ENCODE peak calls at places on chromosome 5, in four cellular contexts. M is GM12878, Y is SK-N-SH, Z is HepG2. E is an unnamed sample.

GRCh38 chr5:64384761-64385160 is 121.1 kb upstream of the RGS7BP start:
- DNase-seq in Y (peak), Z (peak), M (no peak), E (peak)

GRCh38 chr5:68648944-68649874 is 433.7 kb downstream of the PIK3R1 start:
- DNase-seq in Z (no peak), Y (no peak), M (no peak), E (no peak)

GRCh38 chr5:90615355-90615754 is 56.8 kb downstream of the ADGRV1 start:
- DNase-seq in Z (no peak), Y (no peak), M (no peak), E (no peak)

GRCh38 chr5:81422671-81423070 is 28.7 kb upstream of the ACOT12 start:
- DNase-seq in Y (no peak), Z (peak), M (no peak), E (peak)

GRCh38 chr5:69238760-69239251 is 4.1 kb downstream of the CDK7 start:
- DNase-seq in M (no peak), Y (no peak), Z (no peak), E (peak)

GRCh38 chr5:126351138-126351537 is 72.1 kb upstream of the GRAMD2B start:
- DNase-seq in Y (no peak), Z (no peak), M (no peak), E (no peak)

GRCh38 chr5:36066001-36066539 is 612 bp downstream of the UGT3A2 start:
- DNase-seq in M (no peak), Y (no peak), Z (no peak), E (no peak)

GRCh38 chr5:12901696-12902095 is 997.5 kb upstream of the CTNND2 start:
- DNase-seq in Y (no peak), M (no peak), Z (no peak), E (no peak)

GRCh38 chr5:81232449-81233079 is 558 bp upstream of the CKMT2 start:
- DNase-seq in M (no peak), Y (no peak), Z (peak), E (no peak)

GRCh38 chr5:65620021-65620420 is 4.1 kb downstream of the TRIM23 start:
- DNase-seq in Z (no peak), M (no peak), Y (no peak), E (no peak)
- TF ChIP-seq PBX3 in Z (no peak), M (no peak), Y (no peak), E (no peak)

GRCh38 chr5:62265648-62266112 is 40.3 kb upstream of the KIF2A start:
- DNase-seq in Z (no peak), Y (no peak), M (no peak), E (no peak)

GRCh38 chr5:62266573-62266972 is 39.4 kb upstream of the KIF2A start:
- DNase-seq in M (no peak), Z (no peak), Y (no peak), E (no peak)

GRCh38 chr5:62271370-62271769 is 34.6 kb upstream of the KIF2A start:
- DNase-seq in M (no peak), Z (no peak), Y (no peak), E (no peak)

GRCh38 chr5:62268792-62269191 is 37.2 kb upstream of the KIF2A start:
- DNase-seq in Y (no peak), M (no peak), Z (no peak), E (no peak)

GRCh38 chr5:62268239-62268638 is 37.8 kb upstream of the KIF2A start:
- DNase-seq in Z (peak), Y (no peak), M (peak), E (peak)
- TF ChIP-seq PBX3 in Z (no peak), Y (no peak), M (no peak), E (no peak)

DNA sequence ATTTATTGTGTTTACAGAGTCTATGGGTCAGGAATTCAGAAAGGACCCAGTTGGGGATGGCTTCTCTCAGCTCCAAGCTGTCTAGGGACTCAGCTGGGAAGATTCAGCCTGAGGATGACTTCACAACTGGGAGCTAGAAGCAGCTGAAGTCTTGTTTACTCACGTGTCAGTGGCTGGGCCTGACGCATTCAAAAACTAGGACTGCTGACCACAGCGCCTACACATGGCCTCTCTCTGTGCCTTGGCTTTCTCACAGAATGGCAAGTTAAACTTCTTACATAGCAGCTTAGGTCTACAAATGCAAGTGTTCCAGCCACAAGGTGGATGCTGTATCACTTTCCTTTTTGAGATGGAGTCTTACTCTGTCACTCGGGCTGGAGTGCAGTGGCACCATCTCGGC is 16.3 kb upstream of the PPP2CA start:
- DNase-seq in M (no peak), Z (peak), Y (no peak), E (peak)
- TF ChIP-seq PBX3 in M (no peak), Z (no peak), Y (no peak), E (no peak)

GRCh38 chr5:159758189-159758588 is 158.1 kb upstream of the ADRA1B start:
- DNase-seq in M (no peak), Z (no peak), Y (no peak), E (no peak)

GRCh38 chr5:159762921-159763320 is 153.4 kb upstream of the ADRA1B start:
- DNase-seq in Z (no peak), M (no peak), Y (no peak), E (no peak)

GRCh38 chr5:159764283-159764927 is 151.9 kb upstream of the ADRA1B start:
- DNase-seq in Z (no peak), M (no peak), Y (no peak), E (no peak)

GRCh38 chr5:159763564-159763963 is 152.7 kb upstream of the ADRA1B start:
- DNase-seq in Z (no peak), Y (no peak), M (no peak), E (no peak)

GRCh38 chr5:159759791-159760300 is 156.4 kb upstream of the ADRA1B start:
- DNase-seq in M (no peak), Y (no peak), Z (no peak), E (no peak)
- TF ChIP-seq PBX3 in M (no peak), Y (no peak), Z (no peak), E (no peak)

GRCh38 chr5:108148715-108149139 is 233.2 kb downstream of the FBXL17 start:
- DNase-seq in Y (peak), M (no peak), Z (peak), E (peak)

GRCh38 chr5:108146222-108146621 is 235.7 kb downstream of the FBXL17 start:
- DNase-seq in Z (no peak), M (no peak), Y (no peak), E (no peak)

GRCh38 chr5:108144332-108144731 is 237.6 kb downstream of the FBXL17 start:
- DNase-seq in M (no peak), Z (no peak), Y (no peak), E (no peak)

GRCh38 chr5:108141676-108142075 is 240.2 kb downstream of the FBXL17 start:
- DNase-seq in Y (no peak), Z (no peak), M (no peak), E (no peak)

DNA sequence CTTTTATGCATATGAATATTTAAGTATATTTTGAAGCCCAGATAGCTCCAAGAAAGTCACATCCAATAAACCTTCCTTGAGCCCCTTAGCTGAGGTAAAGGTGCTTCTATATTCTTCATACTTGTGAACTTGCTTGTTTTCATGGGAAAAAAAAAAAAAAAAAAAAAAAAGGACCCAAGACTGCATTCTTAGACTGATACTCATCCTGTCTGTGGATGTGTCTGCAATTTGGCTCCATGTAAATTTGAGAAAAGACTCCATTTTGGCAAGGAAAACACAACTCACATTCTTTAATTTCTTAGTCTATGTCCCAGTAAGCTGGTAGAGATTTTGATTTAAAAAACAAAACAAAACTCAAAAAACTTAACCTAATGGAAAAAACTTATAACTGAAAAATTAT is 238.3 kb downstream of the FBXL17 start:
- DNase-seq in M (no peak), Y (no peak), Z (no peak), E (no peak)
- TF ChIP-seq PBX3 in M (no peak), Y (no peak), Z (no peak), E (no peak)

GRCh38 chr5:98314262-98314661 is 459.2 kb upstream of the RGMB start:
- DNase-seq in Y (no peak), Z (no peak), M (no peak), E (no peak)

GRCh38 chr5:98307811-98308210 is 465.7 kb upstream of the RGMB start:
- DNase-seq in Y (no peak), Z (no peak), M (no peak), E (no peak)

GRCh38 chr5:98308960-98309359 is 464.5 kb upstream of the RGMB start:
- DNase-seq in Z (no peak), Y (no peak), M (no peak), E (no peak)

GRCh38 chr5:98308231-98308630 is 465.2 kb upstream of the RGMB start:
- DNase-seq in M (no peak), Z (no peak), Y (no peak), E (no peak)

DNA sequence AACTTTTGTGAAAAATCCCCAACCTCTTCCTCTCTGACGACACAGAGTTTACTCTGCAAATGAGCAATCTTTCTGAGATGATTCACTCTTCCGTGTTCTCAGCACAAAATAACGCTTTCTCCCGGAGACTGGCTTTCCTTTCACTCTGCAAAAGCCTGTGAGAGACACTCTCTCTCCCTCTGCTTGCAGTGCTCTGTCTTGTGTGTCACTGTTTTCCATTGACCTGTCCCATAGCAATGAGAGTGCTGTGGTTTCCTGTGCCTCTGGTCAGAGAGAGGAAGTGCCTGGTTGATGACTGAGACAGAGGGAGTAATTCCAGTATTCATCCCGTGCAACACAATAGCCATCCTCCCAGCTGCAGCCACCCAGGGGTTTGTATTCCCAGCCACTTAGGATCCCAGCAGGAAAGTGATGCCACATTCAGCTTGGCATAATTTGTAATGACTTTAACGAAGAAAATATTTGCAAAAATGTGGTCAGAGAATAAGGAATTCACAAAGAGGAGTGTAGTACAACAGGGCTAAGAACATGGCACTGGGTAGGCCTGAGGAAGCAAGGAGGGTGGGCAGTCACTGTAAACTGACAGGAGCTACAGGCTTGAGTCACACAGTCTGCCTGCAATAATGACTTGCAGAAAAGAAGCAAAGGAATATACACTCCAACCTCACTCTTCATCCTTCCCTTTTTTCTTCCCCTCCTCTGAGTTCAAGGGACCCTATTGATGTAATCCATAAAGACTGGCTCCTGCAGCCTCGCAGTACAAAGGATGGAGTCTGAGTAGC is 463.5 kb upstream of the RGMB start:
- DNase-seq in M (peak), Y (no peak), Z (peak), E (peak)
- TF ChIP-seq PBX3 in M (no peak), Y (peak), Z (no peak), E (no peak)

GRCh38 chr5:106843812-106844416 is 826.8 kb downstream of the EFNA5 start:
- DNase-seq in Z (no peak), M (no peak), Y (no peak), E (peak)
- TF ChIP-seq PBX3 in Z (no peak), M (no peak), Y (no peak), E (no peak)

GRCh38 chr5:140273401-140273877 is 29.5 kb downstream of the PFDN1 start:
- DNase-seq in Z (no peak), M (no peak), Y (no peak), E (no peak)
- TF ChIP-seq PBX3 in Z (no peak), M (no peak), Y (no peak), E (no peak)

DNA sequence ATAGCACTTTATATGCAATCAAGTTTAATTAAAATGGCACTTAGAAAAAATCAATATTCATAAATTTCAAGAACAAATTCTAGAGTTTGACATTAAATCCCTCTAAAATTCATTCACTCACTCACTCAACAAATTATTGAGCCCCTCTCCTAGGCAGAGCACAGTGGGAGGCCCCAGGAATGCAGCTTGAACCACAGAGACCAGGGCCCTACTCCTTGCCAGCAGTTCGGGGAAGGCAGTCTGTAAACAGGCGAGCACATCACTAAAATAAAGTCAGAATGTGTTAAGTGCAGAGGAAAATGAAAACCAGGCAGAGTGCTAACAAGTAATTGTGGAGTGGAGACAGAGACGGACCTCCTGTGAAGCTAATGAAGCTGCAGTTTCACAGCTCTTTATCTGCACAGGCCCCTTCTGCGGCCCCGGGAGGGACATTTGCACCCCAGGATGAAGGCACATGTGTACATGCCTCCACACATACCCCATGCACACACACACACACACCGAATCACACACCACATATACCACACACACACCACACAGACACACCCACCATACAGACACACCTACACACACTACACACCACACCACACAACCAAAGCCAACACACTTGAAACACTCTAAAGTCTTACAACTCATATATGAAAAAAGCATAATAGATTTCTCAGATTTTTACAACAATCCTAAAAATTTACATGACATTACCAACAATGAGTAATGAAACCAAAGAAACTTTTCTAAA is 40.5 kb downstream of the BHMT start:
- DNase-seq in Y (no peak), M (no peak), Z (no peak), E (no peak)
- TF ChIP-seq PBX3 in Y (no peak), M (no peak), Z (no peak), E (no peak)

DNA sequence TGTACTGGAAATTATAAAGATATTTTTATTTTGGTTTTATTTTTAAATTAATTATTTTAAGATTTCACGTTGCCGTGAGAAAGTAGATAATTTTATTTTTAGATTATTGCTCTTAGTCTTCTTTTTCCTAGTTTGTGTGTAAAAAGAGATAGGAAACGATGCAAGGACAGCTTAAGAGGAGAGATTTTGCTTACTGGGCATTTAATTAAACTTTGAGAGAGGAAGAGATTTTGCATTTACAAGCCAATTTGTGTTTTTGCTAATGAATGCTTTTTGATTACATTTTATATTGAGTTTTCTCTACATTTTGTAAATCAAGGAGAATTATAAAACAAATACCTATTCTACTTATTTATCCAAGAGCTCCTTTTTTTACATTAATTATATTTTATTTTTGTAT is 64.0 kb downstream of the ARHGEF28 start:
- DNase-seq in Y (no peak), M (no peak), Z (no peak), E (no peak)
- TF ChIP-seq PBX3 in Y (no peak), M (no peak), Z (no peak), E (no peak)

E was measured in A549.